ENCODE peak calls at places on chromosomes 16 and 17, in seven cellular contexts. One of them, this sample, is unnamed.
A peak's percentile ranks its signal among the peaks of the same experiment; 100 is the strongest.

GRCh38 chr17:4319221-4319620 is 47.3 kb downstream of the UBE2G1 start:
- DNase-seq in body of pancreas: no peak
- DNase-seq in heart right ventricle: no peak
- DNase-seq in aorta: no peak
- DNase-seq in esophagus muscularis mucosa: no peak
- DNase-seq in endodermal cell: no peak
- DNase-seq in cardiac muscle cell: no peak
- DNase-seq in this sample: no peak

GRCh38 chr16:10338426-10338825 is 47.4 kb upstream of the ATF7IP2 start:
- DNase-seq in body of pancreas: no peak
- DNase-seq in heart right ventricle: peak; percentile 15
- DNase-seq in aorta: no peak
- DNase-seq in esophagus muscularis mucosa: no peak
- DNase-seq in endodermal cell: no peak
- DNase-seq in cardiac muscle cell: peak; percentile 25
- DNase-seq in this sample: no peak

GRCh38 chr17:48795444-48796162 is 21.4 kb downstream of the TTLL6 start:
- DNase-seq in body of pancreas: peak; percentile 19
- DNase-seq in heart right ventricle: no peak
- DNase-seq in aorta: no peak
- DNase-seq in esophagus muscularis mucosa: no peak
- DNase-seq in endodermal cell: peak; percentile 42
- DNase-seq in cardiac muscle cell: peak; percentile 59
- DNase-seq in this sample: no peak

GRCh38 chr17:52754838-52755237 is 596.3 kb upstream of the CA10 start:
- DNase-seq in body of pancreas: no peak
- DNase-seq in heart right ventricle: no peak
- DNase-seq in aorta: no peak
- DNase-seq in esophagus muscularis mucosa: no peak
- DNase-seq in endodermal cell: no peak
- DNase-seq in cardiac muscle cell: no peak
- DNase-seq in this sample: no peak

GRCh38 chr16:72924918-72925630 is 122.9 kb downstream of the ZFHX3 start:
- DNase-seq in body of pancreas: peak; percentile 71
- DNase-seq in heart right ventricle: no peak
- DNase-seq in aorta: no peak
- DNase-seq in esophagus muscularis mucosa: no peak
- DNase-seq in endodermal cell: no peak
- DNase-seq in cardiac muscle cell: no peak
- DNase-seq in this sample: no peak

GRCh38 chr16:56357291-56357764 is 68.0 kb downstream of the AMFR start:
- DNase-seq in body of pancreas: peak; percentile 9
- DNase-seq in heart right ventricle: no peak
- DNase-seq in aorta: peak; percentile 54
- DNase-seq in esophagus muscularis mucosa: no peak
- DNase-seq in endodermal cell: peak; percentile 66
- DNase-seq in cardiac muscle cell: peak; percentile 68
- DNase-seq in this sample: peak; percentile 45

GRCh38 chr16:80191928-80192327 is 348.9 kb upstream of the DYNLRB2 start:
- DNase-seq in body of pancreas: no peak
- DNase-seq in heart right ventricle: no peak
- DNase-seq in aorta: no peak
- DNase-seq in esophagus muscularis mucosa: no peak
- DNase-seq in endodermal cell: no peak
- DNase-seq in cardiac muscle cell: no peak
- DNase-seq in this sample: no peak

GRCh38 chr16:89498839-89499238 is 8.5 kb upstream of the ANKRD11 start:
- DNase-seq in body of pancreas: no peak
- DNase-seq in heart right ventricle: no peak
- DNase-seq in aorta: no peak
- DNase-seq in esophagus muscularis mucosa: no peak
- DNase-seq in endodermal cell: no peak
- DNase-seq in cardiac muscle cell: no peak
- DNase-seq in this sample: peak; percentile 93

GRCh38 chr17:71948703-71949422 is 172.0 kb upstream of the SOX9 start:
- DNase-seq in body of pancreas: no peak
- DNase-seq in heart right ventricle: no peak
- DNase-seq in aorta: no peak
- DNase-seq in esophagus muscularis mucosa: no peak
- DNase-seq in endodermal cell: no peak
- DNase-seq in cardiac muscle cell: peak; percentile 6
- DNase-seq in this sample: no peak

GRCh38 chr17:47225436-47225858 is 16.3 kb downstream of the MYL4 start:
- DNase-seq in body of pancreas: peak; percentile 61
- DNase-seq in heart right ventricle: no peak
- DNase-seq in aorta: peak; percentile 87
- DNase-seq in esophagus muscularis mucosa: no peak
- DNase-seq in endodermal cell: no peak
- DNase-seq in cardiac muscle cell: peak; percentile 93
- DNase-seq in this sample: peak; percentile 83

GRCh38 chr16:88286301-88286923 is 96.3 kb upstream of the ZNF469 start:
- DNase-seq in body of pancreas: no peak
- DNase-seq in heart right ventricle: no peak
- DNase-seq in aorta: peak; percentile 39
- DNase-seq in esophagus muscularis mucosa: no peak
- DNase-seq in endodermal cell: no peak
- DNase-seq in cardiac muscle cell: no peak
- DNase-seq in this sample: no peak

GRCh38 chr16:86819523-86819887 is 241.2 kb downstream of the FOXL1 start:
- DNase-seq in body of pancreas: no peak
- DNase-seq in heart right ventricle: no peak
- DNase-seq in aorta: no peak
- DNase-seq in esophagus muscularis mucosa: no peak
- DNase-seq in endodermal cell: no peak
- DNase-seq in cardiac muscle cell: peak; percentile 24
- DNase-seq in this sample: peak; percentile 75

GRCh38 chr17:20174588-20175265 is 165.6 kb downstream of the SPECC1 start:
- DNase-seq in body of pancreas: no peak
- DNase-seq in heart right ventricle: no peak
- DNase-seq in aorta: no peak
- DNase-seq in esophagus muscularis mucosa: no peak
- DNase-seq in endodermal cell: no peak
- DNase-seq in cardiac muscle cell: peak; percentile 61
- DNase-seq in this sample: no peak

GRCh38 chr16:78740269-78740668 is 640.8 kb downstream of the WWOX start:
- DNase-seq in body of pancreas: no peak
- DNase-seq in heart right ventricle: no peak
- DNase-seq in aorta: no peak
- DNase-seq in esophagus muscularis mucosa: no peak
- DNase-seq in endodermal cell: no peak
- DNase-seq in cardiac muscle cell: no peak
- DNase-seq in this sample: no peak

GRCh38 chr17:8799851-8800212 is 667 bp upstream of the MFSD6L start:
- DNase-seq in body of pancreas: peak; percentile 55
- DNase-seq in heart right ventricle: peak; percentile 42
- DNase-seq in aorta: no peak
- DNase-seq in esophagus muscularis mucosa: peak; percentile 34
- DNase-seq in endodermal cell: no peak
- DNase-seq in cardiac muscle cell: no peak
- DNase-seq in this sample: no peak

GRCh38 chr17:45873728-45874127 is 20.6 kb upstream of the MAPT start:
- DNase-seq in body of pancreas: no peak
- DNase-seq in heart right ventricle: no peak
- DNase-seq in aorta: no peak
- DNase-seq in esophagus muscularis mucosa: no peak
- DNase-seq in endodermal cell: no peak
- DNase-seq in cardiac muscle cell: no peak
- DNase-seq in this sample: no peak

GRCh38 chr17:21186399-21187187 is 27.4 kb downstream of the TMEM11 start:
- DNase-seq in body of pancreas: no peak
- DNase-seq in heart right ventricle: no peak
- DNase-seq in aorta: no peak
- DNase-seq in esophagus muscularis mucosa: no peak
- DNase-seq in endodermal cell: no peak
- DNase-seq in cardiac muscle cell: no peak
- DNase-seq in this sample: no peak

GRCh38 chr17:56985371-56986162 is 7.6 kb downstream of the SCPEP1 start:
- DNase-seq in body of pancreas: no peak
- DNase-seq in heart right ventricle: no peak
- DNase-seq in aorta: no peak
- DNase-seq in esophagus muscularis mucosa: no peak
- DNase-seq in endodermal cell: peak; percentile 35
- DNase-seq in cardiac muscle cell: no peak
- DNase-seq in this sample: no peak

GRCh38 chr17:73575470-73576235 is 68.6 kb downstream of the SDK2 start:
- DNase-seq in body of pancreas: no peak
- DNase-seq in heart right ventricle: no peak
- DNase-seq in aorta: no peak
- DNase-seq in esophagus muscularis mucosa: no peak
- DNase-seq in endodermal cell: no peak
- DNase-seq in cardiac muscle cell: no peak
- DNase-seq in this sample: no peak
- H3K36me3 ChIP-seq in body of pancreas: no peaks in the 10 kb centered on the region
- H3K36me3 ChIP-seq in heart right ventricle: no peaks in the 10 kb centered on the region
- H3K36me3 ChIP-seq in aorta: no peaks in the 10 kb centered on the region
- H3K36me3 ChIP-seq in esophagus muscularis mucosa: no peaks in the 10 kb centered on the region
- H3K36me3 ChIP-seq in endodermal cell: no peaks in the 10 kb centered on the region
- H3K36me3 ChIP-seq in cardiac muscle cell: no peaks in the 10 kb centered on the region
- H3K36me3 ChIP-seq in this sample: no peaks in the 10 kb centered on the region

GRCh38 chr16:67299269-67299668 is 19.9 kb downstream of the PLEKHG4 start:
- DNase-seq in body of pancreas: no peak
- DNase-seq in heart right ventricle: no peak
- DNase-seq in aorta: no peak
- DNase-seq in esophagus muscularis mucosa: no peak
- DNase-seq in endodermal cell: no peak
- DNase-seq in cardiac muscle cell: no peak
- DNase-seq in this sample: no peak

GRCh38 chr16:67294927-67295326 is 15.6 kb downstream of the PLEKHG4 start:
- DNase-seq in body of pancreas: no peak
- DNase-seq in heart right ventricle: no peak
- DNase-seq in aorta: peak; percentile 16
- DNase-seq in esophagus muscularis mucosa: no peak
- DNase-seq in endodermal cell: peak; percentile 54
- DNase-seq in cardiac muscle cell: peak; percentile 73
- DNase-seq in this sample: no peak

GRCh38 chr16:67294171-67294757 is 14.9 kb downstream of the PLEKHG4 start:
- DNase-seq in body of pancreas: no peak
- DNase-seq in heart right ventricle: no peak
- DNase-seq in aorta: no peak
- DNase-seq in esophagus muscularis mucosa: no peak
- DNase-seq in endodermal cell: no peak
- DNase-seq in cardiac muscle cell: no peak
- DNase-seq in this sample: no peak

GRCh38 chr16:67298277-67298676 is 18.9 kb downstream of the PLEKHG4 start:
- DNase-seq in body of pancreas: no peak
- DNase-seq in heart right ventricle: no peak
- DNase-seq in aorta: no peak
- DNase-seq in esophagus muscularis mucosa: no peak
- DNase-seq in endodermal cell: no peak
- DNase-seq in cardiac muscle cell: no peak
- DNase-seq in this sample: no peak

DNA sequence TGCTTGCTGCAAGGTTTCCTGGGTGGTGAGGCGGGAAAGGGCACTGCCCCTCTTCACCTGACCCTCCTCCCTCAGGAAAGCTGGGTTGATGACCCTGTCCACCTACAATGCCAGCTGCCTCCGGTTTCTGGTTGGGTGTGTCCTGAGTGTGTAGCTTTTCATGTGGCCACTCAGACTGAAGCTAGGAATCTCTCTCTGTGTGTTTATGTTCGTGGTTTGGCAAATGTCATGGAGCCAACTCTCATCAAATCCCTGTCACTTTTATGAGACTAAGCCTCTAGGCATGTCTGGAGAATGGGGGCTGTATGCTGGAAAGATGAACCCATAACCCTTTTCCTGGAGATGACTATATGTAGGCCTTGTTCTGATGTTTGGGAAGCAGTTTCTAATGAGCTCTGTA is 17.1 kb downstream of the PLEKHG4 start:
- DNase-seq in body of pancreas: no peak
- DNase-seq in heart right ventricle: no peak
- DNase-seq in aorta: peak; percentile 6
- DNase-seq in esophagus muscularis mucosa: no peak
- DNase-seq in endodermal cell: no peak
- DNase-seq in cardiac muscle cell: peak; percentile 38
- DNase-seq in this sample: peak; percentile 73
- H3K36me3 ChIP-seq in body of pancreas: no peaks in the 10 kb centered on the region
- H3K36me3 ChIP-seq in heart right ventricle: no peaks in the 10 kb centered on the region
- H3K36me3 ChIP-seq in aorta: no peaks in the 10 kb centered on the region
- H3K36me3 ChIP-seq in esophagus muscularis mucosa: no peaks in the 10 kb centered on the region
- H3K36me3 ChIP-seq in endodermal cell: no peaks in the 10 kb centered on the region
- H3K36me3 ChIP-seq in cardiac muscle cell: no peaks in the 10 kb centered on the region
- H3K36me3 ChIP-seq in this sample: no peaks in the 10 kb centered on the region

DNA sequence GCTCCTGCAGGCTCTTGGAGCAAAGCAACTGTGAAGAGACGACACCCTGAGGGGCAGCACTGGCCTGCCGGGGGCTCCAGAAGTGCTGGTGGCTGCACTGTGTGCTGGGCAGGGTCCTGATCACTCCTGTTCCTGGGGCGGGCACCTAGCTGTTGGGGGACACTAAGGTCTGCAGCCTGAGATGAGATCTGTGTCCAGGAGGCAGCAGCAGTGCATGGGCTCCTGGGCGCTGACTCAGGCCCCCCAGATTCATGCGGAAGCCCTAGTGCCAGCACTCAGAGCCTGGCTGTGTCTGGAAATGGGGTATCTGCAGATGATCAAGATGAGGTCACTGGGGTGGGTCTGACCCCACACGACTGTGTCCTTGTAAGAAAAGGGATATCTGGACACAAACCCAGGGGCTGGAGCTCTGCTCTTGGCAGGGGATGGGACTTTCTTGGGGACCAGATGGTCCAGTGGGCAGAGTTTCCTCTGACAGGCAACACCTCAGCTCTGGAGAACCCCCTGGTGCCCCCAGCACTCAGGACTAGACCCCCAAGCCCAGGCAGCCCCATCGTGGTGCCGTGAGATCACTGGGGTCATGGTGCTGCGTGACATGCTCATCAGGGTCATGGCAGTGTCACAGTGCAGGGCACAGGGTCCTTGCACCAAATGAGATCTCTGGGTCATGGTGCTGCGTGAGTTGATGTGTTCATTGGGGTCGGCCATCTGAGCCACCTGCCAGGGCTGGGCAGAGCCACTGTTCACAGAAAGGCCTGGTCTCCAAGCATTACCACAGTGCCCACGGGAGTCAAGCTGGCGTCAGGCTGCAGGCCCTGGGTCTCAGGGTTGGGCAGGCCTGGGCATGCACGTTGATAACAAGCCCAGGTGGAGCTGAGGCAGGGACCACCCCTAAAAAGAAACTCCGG is 9.5 kb downstream of the FAAP100 start:
- DNase-seq in body of pancreas: peak; percentile 5
- DNase-seq in heart right ventricle: peak; percentile 7
- DNase-seq in aorta: no peak
- DNase-seq in esophagus muscularis mucosa: no peak
- DNase-seq in endodermal cell: no peak
- DNase-seq in cardiac muscle cell: no peak
- DNase-seq in this sample: no peak
- H3K36me3 ChIP-seq in body of pancreas: peaks cover 6% of the 10 kb centered on the region
- H3K36me3 ChIP-seq in heart right ventricle: peaks cover 4% of the 10 kb centered on the region
- H3K36me3 ChIP-seq in aorta: peaks cover 9% of the 10 kb centered on the region
- H3K36me3 ChIP-seq in esophagus muscularis mucosa: peaks cover 38% of the 10 kb centered on the region
- H3K36me3 ChIP-seq in endodermal cell: peaks cover 14% of the 10 kb centered on the region
- H3K36me3 ChIP-seq in cardiac muscle cell: peaks cover 21% of the 10 kb centered on the region
- H3K36me3 ChIP-seq in this sample: peaks cover 47% of the 10 kb centered on the region

DNA sequence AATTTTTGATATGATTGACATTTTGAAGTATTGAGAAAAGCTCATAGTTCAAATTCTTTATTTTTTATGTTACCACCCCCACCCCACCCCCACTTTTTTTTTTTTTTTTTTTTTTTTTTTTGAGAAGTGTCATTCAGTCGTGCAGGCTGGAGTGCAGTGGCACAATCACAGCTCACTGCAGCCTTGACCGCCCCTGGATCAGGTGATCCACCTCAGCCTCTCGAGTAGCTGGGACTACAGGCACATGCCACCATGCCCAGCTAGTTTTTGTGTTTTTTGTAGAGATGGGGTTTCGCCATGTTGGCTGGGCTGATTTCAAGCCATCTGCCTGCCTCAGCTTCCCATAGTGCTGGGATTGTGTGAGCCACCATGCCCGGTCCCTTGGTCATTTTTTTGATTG is 7.4 kb downstream of the TAF15 start:
- DNase-seq in body of pancreas: no peak
- DNase-seq in heart right ventricle: no peak
- DNase-seq in aorta: no peak
- DNase-seq in esophagus muscularis mucosa: no peak
- DNase-seq in endodermal cell: no peak
- DNase-seq in cardiac muscle cell: no peak
- DNase-seq in this sample: no peak
- H3K36me3 ChIP-seq in body of pancreas: no peaks in the 10 kb centered on the region
- H3K36me3 ChIP-seq in heart right ventricle: no peaks in the 10 kb centered on the region
- H3K36me3 ChIP-seq in aorta: no peaks in the 10 kb centered on the region
- H3K36me3 ChIP-seq in esophagus muscularis mucosa: no peaks in the 10 kb centered on the region
- H3K36me3 ChIP-seq in endodermal cell: peaks cover 81% of the 10 kb centered on the region
- H3K36me3 ChIP-seq in cardiac muscle cell: peaks cover 32% of the 10 kb centered on the region
- H3K36me3 ChIP-seq in this sample: peaks cover 69% of the 10 kb centered on the region

This sample was measured in SJCRH30.